ENCODE peak calls at places on chromosomes 13 and 19, in five cellular contexts. B, H, I, Q and S are unnamed samples.
A peak's percentile ranks its signal among the peaks of the same experiment; 100 is the strongest.

GRCh38 chr19:30719189-30719990 is 347.2 kb downstream of the ZNF536 start:
- DNase-seq in B (no peak), H (peak; percentile 5), I (no peak), Q (peak; percentile 70), S (peak; percentile 53)

GRCh38 chr13:102846261-102847015 is 606 bp downstream of the ERCC5 start:
- DNase-seq in B (peak; percentile 30), H (peak; percentile 69), I (no peak), Q (no peak), S (peak; percentile 29)

GRCh38 chr19:17855333-17856152 is 4.2 kb upstream of the RPL18A start:
- DNase-seq in B (peak; percentile 49), H (peak; percentile 66), I (peak; percentile 78), Q (peak; percentile 99), S (peak; percentile 77)

GRCh38 chr13:22040810-22041364 is 370.0 kb downstream of the FGF9 start:
- DNase-seq in B (no peak), H (peak; percentile 48), I (no peak), Q (peak; percentile 54), S (peak; percentile 89)

GRCh38 chr13:113882716-113883115 is 18.8 kb upstream of the GAS6 start:
- DNase-seq in B (no peak), H (no peak), I (no peak), Q (no peak), S (no peak)

GRCh38 chr13:27406178-27406939 is 18.1 kb upstream of the GTF3A start:
- DNase-seq in B (peak; percentile 49), H (peak; percentile 55), I (no peak), Q (no peak), S (peak; percentile 39)

GRCh38 chr19:49988433-49988832 is 27.5 kb upstream of the SIGLEC11 start:
- DNase-seq in B (peak; percentile 83), H (peak; percentile 29), I (no peak), Q (no peak), S (no peak)

GRCh38 chr19:19120308-19121156 is 17.7 kb downstream of the TMEM161A start:
- DNase-seq in B (peak; percentile 62), H (peak; percentile 74), I (peak; percentile 95), Q (peak; percentile 100), S (peak; percentile 99)

GRCh38 chr13:44762946-44763345 is 186.8 kb upstream of the TSC22D1 start:
- DNase-seq in B (peak; percentile 45), H (no peak), I (no peak), Q (no peak), S (no peak)

GRCh38 chr13:48251616-48252081 is 18.6 kb downstream of the ITM2B start:
- DNase-seq in B (peak; percentile 58), H (no peak), I (no peak), Q (no peak), S (no peak)

GRCh38 chr19:40908981-40909380 is 26.9 kb upstream of the CYP2A7 start:
- DNase-seq in B (no peak), H (no peak), I (no peak), Q (no peak), S (no peak)

GRCh38 chr19:13256918-13257317 is 106.7 kb downstream of the IER2 start:
- DNase-seq in B (no peak), H (no peak), I (no peak), Q (no peak), S (no peak)

GRCh38 chr13:29909975-29910674 is 59.7 kb upstream of the UBL3 start:
- DNase-seq in B (peak; percentile 78), H (peak; percentile 76), I (no peak), Q (no peak), S (no peak)

GRCh38 chr19:54517483-54517882 is 14.9 kb downstream of the LAIR2 start:
- DNase-seq in B (peak; percentile 2), H (peak; percentile 7), I (peak; percentile 1), Q (peak; percentile 46), S (peak; percentile 47)

GRCh38 chr13:35768126-35768525 is 291.6 kb upstream of the MAB21L1 start:
- DNase-seq in B (no peak), H (no peak), I (no peak), Q (no peak), S (no peak)

DNA sequence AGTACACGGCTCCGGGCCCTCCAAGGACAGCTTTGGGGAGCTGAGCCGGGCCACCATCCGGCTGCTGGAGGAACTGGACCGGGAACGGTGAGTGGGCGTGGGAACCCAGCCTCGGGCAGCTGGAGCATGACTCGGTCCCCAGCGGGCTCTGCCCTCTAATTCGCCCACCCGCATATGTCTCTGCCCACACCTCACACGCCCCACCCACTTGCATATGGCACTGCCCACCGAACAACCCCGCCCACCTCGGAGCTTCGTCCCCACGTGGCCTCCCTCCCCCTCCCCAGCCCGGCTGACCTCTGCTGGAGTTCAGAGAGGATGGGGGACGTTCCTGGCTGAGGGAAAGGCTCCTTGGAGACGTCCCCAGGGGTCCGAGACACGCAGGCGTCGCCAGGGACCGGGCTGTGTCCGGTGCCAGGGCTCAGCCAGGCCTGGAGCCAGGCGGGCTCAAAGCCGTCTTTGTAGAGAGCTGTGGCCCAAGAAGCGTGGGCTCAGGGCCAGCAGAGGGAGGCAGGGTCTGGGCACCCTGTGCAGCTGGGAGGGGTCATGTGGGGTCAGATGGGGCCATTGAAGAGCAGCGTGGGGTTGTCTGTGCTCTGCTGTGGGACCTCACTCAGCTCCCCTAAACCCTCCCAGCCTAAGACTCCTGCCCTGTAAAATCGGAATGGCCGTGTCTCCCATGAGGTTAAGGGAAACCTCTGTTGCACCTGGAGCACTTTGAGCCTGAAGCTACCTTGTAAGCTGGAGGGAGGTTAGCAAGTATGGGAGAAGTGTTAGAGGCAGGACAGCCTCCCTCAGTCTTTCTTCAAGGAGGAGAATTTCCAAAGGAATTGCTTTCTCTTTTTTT is 3.8 kb downstream of the APC2 start:
- DNase-seq in B (no peak), H (no peak), I (no peak), Q (no peak), S (no peak)
- H2BK15ac ChIP-seq in B (no peak overlapping the region), H (no peak overlapping the region), I (peak overlapping the region; percentile 100), Q (peak overlapping the region; percentile 13), S (no peak overlapping the region)

GRCh38 chr19:39402417-39403297 is 4.0 kb upstream of the ZFP36 start:
- DNase-seq in B (peak; percentile 93), H (peak; percentile 96), I (peak; percentile 83), Q (peak; percentile 92), S (peak; percentile 95)
- H2BK15ac ChIP-seq in B (peak overlapping the region; percentile 90), H (peak overlapping the region; percentile 98), I (peak overlapping the region; percentile 83), Q (peak overlapping the region; percentile 85), S (peak overlapping the region; percentile 76)

GRCh38 chr19:47027586-47028371 is 8.1 kb downstream of the NPAS1 start:
- DNase-seq in B (no peak), H (no peak), I (no peak), Q (no peak), S (no peak)

GRCh38 chr19:47028372-47028672 is 8.7 kb downstream of the NPAS1 start:
- DNase-seq in B (no peak), H (no peak), I (no peak), Q (no peak), S (no peak)

GRCh38 chr19:47026889-47027288 is 7.3 kb downstream of the NPAS1 start:
- DNase-seq in B (no peak), H (no peak), I (no peak), Q (no peak), S (no peak)

GRCh38 chr19:47024502-47024901 is 4.9 kb downstream of the NPAS1 start:
- DNase-seq in B (no peak), H (no peak), I (no peak), Q (no peak), S (no peak)

GRCh38 chr19:47026156-47026555 is 6.5 kb downstream of the NPAS1 start:
- DNase-seq in B (no peak), H (no peak), I (no peak), Q (no peak), S (no peak)
- H2BK15ac ChIP-seq in B (no peak overlapping the region), H (no peak overlapping the region), I (peak overlapping the region; percentile 94), Q (peak overlapping the region; percentile 46), S (no peak overlapping the region)

GRCh38 chr13:99003851-99004471 is 26.1 kb upstream of the DOCK9 start:
- DNase-seq in B (no peak), H (no peak), I (no peak), Q (no peak), S (no peak)

GRCh38 chr13:99004931-99005330 is 27.1 kb upstream of the DOCK9 start:
- DNase-seq in B (no peak), H (no peak), I (no peak), Q (no peak), S (no peak)

GRCh38 chr13:98999635-98999952 is 21.7 kb upstream of the DOCK9 start:
- DNase-seq in B (peak; percentile 19), H (no peak), I (no peak), Q (no peak), S (no peak)

GRCh38 chr13:99000137-99000536 is 22.3 kb upstream of the DOCK9 start:
- DNase-seq in B (no peak), H (no peak), I (no peak), Q (no peak), S (peak; percentile 58)

DNA sequence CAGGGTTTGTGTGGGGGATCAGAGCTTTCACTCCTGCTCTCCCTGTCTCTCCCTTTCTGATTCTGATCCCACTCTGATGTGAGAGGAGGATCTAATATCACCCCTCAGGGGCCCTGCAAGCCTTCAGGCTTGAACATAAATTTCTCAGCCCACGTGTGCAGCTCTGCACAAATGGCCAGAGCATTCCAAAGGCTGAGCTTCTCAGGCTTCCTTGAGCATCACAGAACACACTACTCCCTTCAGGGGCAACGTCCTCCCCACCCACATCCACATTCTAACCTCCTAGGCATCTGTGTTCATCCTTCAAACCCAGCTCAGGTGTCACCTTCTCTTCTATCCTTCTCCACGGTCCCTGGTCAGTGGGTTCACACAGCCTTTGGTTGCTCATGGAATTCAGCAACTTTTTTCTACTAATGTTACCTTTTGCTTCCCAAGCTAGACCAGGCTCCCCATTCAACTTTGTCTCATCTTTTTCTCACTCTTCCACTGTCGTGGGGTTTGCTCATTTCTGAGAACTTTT is 24.4 kb upstream of the DOCK9 start:
- DNase-seq in B (no peak), H (no peak), I (no peak), Q (no peak), S (no peak)
- H2BK15ac ChIP-seq in B (no peak overlapping the region), H (no peak overlapping the region), I (no peak overlapping the region), Q (no peak overlapping the region), S (no peak overlapping the region)

GRCh38 chr19:7522923-7523667 is 671 bp downstream of the MCOLN1 start:
- DNase-seq in B (no peak), H (peak; percentile 67), I (no peak), Q (no peak), S (no peak)
- H2BK15ac ChIP-seq in B (no peak overlapping the region), H (peak overlapping the region; percentile 35), I (no peak overlapping the region), Q (no peak overlapping the region), S (no peak overlapping the region)

DNA sequence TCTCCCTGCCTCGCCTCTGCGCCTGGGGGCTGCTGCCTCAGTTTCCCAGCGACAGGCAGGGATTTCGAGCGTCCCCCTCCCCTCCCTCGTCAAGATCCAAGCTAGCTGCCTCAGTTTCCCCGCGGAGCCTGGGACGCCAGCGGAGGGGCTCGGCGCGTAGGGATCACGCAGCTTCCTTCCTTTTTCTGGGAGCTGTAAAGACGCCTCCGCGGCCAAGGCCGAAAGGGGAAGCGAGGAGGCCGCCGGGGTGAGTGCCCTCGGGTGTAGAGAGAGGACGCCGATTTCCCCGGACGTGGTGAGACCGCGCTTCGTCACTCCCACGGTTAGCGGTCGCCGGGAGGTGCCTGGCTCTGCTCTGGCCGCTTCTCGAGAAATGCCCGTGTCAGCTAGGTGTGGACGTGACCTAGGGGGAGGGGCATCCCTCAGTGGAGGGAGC is 722 bp upstream of the ICAM1 start:
- DNase-seq in B (no peak), H (peak; percentile 46), I (no peak), Q (peak; percentile 57), S (no peak)
- H2BK15ac ChIP-seq in B (no peak overlapping the region), H (peak overlapping the region; percentile 44), I (peak overlapping the region; percentile 46), Q (peak overlapping the region; percentile 8), S (no peak overlapping the region)